ENCODE peak calls at places on chromosomes 7 and 10, in ten cellular contexts. Q is CD4-positive, alpha-beta T cell; I is LoVo; H is right cardiac atrium; D is stimulated activated CD4-positive, alpha-beta T cell treated with anti-CD3 and anti-CD28 coated beads, Interleukin-1b, Interleukin-23, amount 100 ng/mL, for 24 hours; Z is trophoblast cell; W is GM23338; X is GDM1; J is endothelial cell; L is hypothalamus. P is an unnamed sample.

GRCh38 chr10:96650958-96651357 is 64.1 kb upstream of the TM9SF3 start:
- DNase-seq in Q (no peak), I (no peak), H (no peak), D (no peak), Z (no peak), W (no peak), X (no peak), J (no peak), L (no peak), P (no peak)

GRCh38 chr10:84424731-84425165 is 96.4 kb downstream of the CCSER2 start:
- DNase-seq in Q (no peak), I (peak), H (peak), D (no peak), Z (no peak), W (peak), X (peak), J (peak), L (peak), P (peak)

GRCh38 chr7:108345710-108346336 is 110.4 kb downstream of the NRCAM start:
- DNase-seq in Q (no peak), I (no peak), H (no peak), D (no peak), Z (no peak), W (peak), X (no peak), J (no peak), L (no peak), P (no peak)

GRCh38 chr7:24334627-24335026 is 50.6 kb downstream of the NPY start:
- DNase-seq in Q (no peak), I (no peak), H (no peak), D (no peak), Z (no peak), W (no peak), X (no peak), J (no peak), L (no peak), P (no peak)

GRCh38 chr7:7720193-7720592 is 1.8 kb upstream of the RPA3 start:
- DNase-seq in Q (no peak), I (no peak), H (no peak), D (no peak), Z (no peak), W (no peak), X (no peak), J (no peak), L (no peak), P (no peak)

GRCh38 chr7:47578581-47579270 is 3.2 kb downstream of the TNS3 start:
- DNase-seq in Q (no peak), I (no peak), H (no peak), D (no peak), Z (no peak), W (no peak), X (peak), J (no peak), L (no peak), P (no peak)

GRCh38 chr10:113360870-113361269 is 192.0 kb upstream of the HABP2 start:
- DNase-seq in Q (no peak), I (no peak), H (no peak), D (no peak), Z (no peak), W (no peak), X (no peak), J (no peak), L (no peak), P (no peak)

GRCh38 chr10:122733450-122733849 is 33.8 kb upstream of the C10orf120 start:
- DNase-seq in Q (no peak), I (no peak), H (no peak), D (no peak), Z (no peak), W (peak), X (no peak), J (no peak), L (no peak), P (no peak)